ENCODE peak calls at places on chromosomes 12 and 14, in four cellular contexts. M is upper lobe of left lung, W is HepG2, C is stomach. T is an unnamed sample.

GRCh38 chr12:115570271-115570777 is 707.2 kb downstream of the MED13L start:
- DNase-seq in M (no peak), W (no peak), C (no peak), T (no peak)

GRCh38 chr14:65336191-65336591 is 76.3 kb upstream of the FUT8 start:
- DNase-seq in M (peak; percentile 50), W (no peak), C (no peak), T (no peak)

GRCh38 chr12:3128498-3129293 is 51.5 kb downstream of the TSPAN9 start:
- DNase-seq in C (no peak), W (no peak), M (no peak), T (no peak)

GRCh38 chr14:23052182-23052623 is 5.1 kb downstream of the CDH24 start:
- DNase-seq in W (peak; percentile 65), M (no peak), C (peak; percentile 68), T (no peak)

GRCh38 chr12:18261273-18261672 is at the start of gene PIK3C2G:
- DNase-seq in C (peak; percentile 37), W (no peak), M (no peak), T (no peak)

GRCh38 chr12:60489071-60489470 is 893.2 kb downstream of the SLC16A7 start:
- DNase-seq in C (no peak), W (no peak), M (no peak), T (no peak)

GRCh38 chr12:65168606-65169310 is 625 bp upstream of the LEMD3 start:
- DNase-seq in W (no peak), M (no peak), C (no peak), T (no peak)

GRCh38 chr12:95637471-95638155 is 86.3 kb upstream of the USP44 start:
- DNase-seq in W (no peak), C (no peak), M (no peak), T (no peak)

GRCh38 chr12:39441963-39442894 is 691 bp downstream of the KIF21A start:
- DNase-seq in W (peak; percentile 39), C (peak; percentile 34), M (peak; percentile 38), T (no peak)

GRCh38 chr12:112738531-112738930 is 53.0 kb upstream of the RPH3A start:
- DNase-seq in C (no peak), M (no peak), W (no peak), T (no peak)

GRCh38 chr12:103728323-103728722 is 112.7 kb downstream of the NT5DC3 start:
- DNase-seq in M (no peak), W (no peak), C (no peak), T (no peak)

GRCh38 chr12:6539276-6540134 is 5.2 kb downstream of the GAPDH start:
- DNase-seq in M (no peak), W (no peak), C (no peak), T (no peak)

GRCh38 chr12:48682927-48683326 is 889 bp upstream of the KANSL2 start:
- DNase-seq in C (no peak), M (no peak), W (no peak), T (no peak)

GRCh38 chr14:94412671-94413638 is 24.6 kb upstream of the SERPINA1 start:
- DNase-seq in C (peak; percentile 49), M (peak; percentile 57), W (peak; percentile 70), T (no peak)

GRCh38 chr14:49966304-49966809 is 73.5 kb downstream of the ARF6 start:
- DNase-seq in M (peak; percentile 56), C (peak; percentile 65), W (peak; percentile 84), T (no peak)

GRCh38 chr14:103347091-103347815 is 13.2 kb downstream of the EIF5 start:
- DNase-seq in M (no peak), W (peak; percentile 57), C (no peak), T (no peak)

GRCh38 chr14:103349982-103350381 is 15.9 kb downstream of the EIF5 start:
- DNase-seq in C (no peak), W (no peak), M (no peak), T (no peak)

GRCh38 chr14:103346286-103346685 is 12.2 kb downstream of the EIF5 start:
- DNase-seq in M (no peak), W (no peak), C (no peak), T (no peak)

GRCh38 chr14:103343905-103344797 is 10.1 kb downstream of the EIF5 start:
- DNase-seq in C (no peak), W (no peak), M (no peak), T (no peak)

DNA sequence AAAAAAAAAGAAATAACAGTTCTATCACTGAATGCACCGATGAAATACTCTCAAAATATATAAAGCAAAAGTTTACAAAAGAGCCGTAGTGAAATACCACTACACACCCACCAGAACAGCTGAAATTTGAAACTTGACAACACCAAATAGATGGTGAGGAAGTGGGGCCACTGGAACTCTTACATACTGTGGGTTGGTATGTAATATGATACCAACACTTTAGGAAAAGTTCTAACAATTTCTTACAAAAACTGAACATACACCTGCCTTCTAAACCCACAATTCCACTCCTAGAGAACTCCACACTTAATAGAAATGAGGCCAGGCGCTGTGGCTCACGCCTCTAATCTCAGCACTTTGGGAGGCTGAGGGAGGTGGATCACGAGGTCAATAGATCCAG is 14.1 kb downstream of the EIF5 start:
- DNase-seq in M (no peak), C (no peak), W (no peak), T (no peak)
- TF ChIP-seq EP300 in M (no peak), C (no peak), W (no peak), T (no peak)

GRCh38 chr12:53048033-53048779 is 1.7 kb upstream of the TNS2 start:
- DNase-seq in W (peak; percentile 68), M (peak; percentile 81), C (peak; percentile 76), T (no peak)
- TF ChIP-seq POLR2AphosphoS5 in W (no peak), M (no peak), C (no peak), T (peak; percentile 16)

GRCh38 chr14:24299255-24300191 is at the start of the genes DHRS1 and NOP9:
- DNase-seq in M (peak; percentile 93), W (peak; percentile 93), C (peak; percentile 96), T (peak; percentile 98)
- TF ChIP-seq EP300 in M (no peak), W (peak; percentile 63), C (peak; percentile 6), T (no peak)

GRCh38 chr14:55241673-55242072 is 29.5 kb upstream of the FBXO34 start:
- DNase-seq in M (no peak), C (no peak), W (no peak), T (no peak)
- TF ChIP-seq POLR2AphosphoS5 in M (no peak), C (no peak), W (no peak), T (peak; percentile 34)

DNA sequence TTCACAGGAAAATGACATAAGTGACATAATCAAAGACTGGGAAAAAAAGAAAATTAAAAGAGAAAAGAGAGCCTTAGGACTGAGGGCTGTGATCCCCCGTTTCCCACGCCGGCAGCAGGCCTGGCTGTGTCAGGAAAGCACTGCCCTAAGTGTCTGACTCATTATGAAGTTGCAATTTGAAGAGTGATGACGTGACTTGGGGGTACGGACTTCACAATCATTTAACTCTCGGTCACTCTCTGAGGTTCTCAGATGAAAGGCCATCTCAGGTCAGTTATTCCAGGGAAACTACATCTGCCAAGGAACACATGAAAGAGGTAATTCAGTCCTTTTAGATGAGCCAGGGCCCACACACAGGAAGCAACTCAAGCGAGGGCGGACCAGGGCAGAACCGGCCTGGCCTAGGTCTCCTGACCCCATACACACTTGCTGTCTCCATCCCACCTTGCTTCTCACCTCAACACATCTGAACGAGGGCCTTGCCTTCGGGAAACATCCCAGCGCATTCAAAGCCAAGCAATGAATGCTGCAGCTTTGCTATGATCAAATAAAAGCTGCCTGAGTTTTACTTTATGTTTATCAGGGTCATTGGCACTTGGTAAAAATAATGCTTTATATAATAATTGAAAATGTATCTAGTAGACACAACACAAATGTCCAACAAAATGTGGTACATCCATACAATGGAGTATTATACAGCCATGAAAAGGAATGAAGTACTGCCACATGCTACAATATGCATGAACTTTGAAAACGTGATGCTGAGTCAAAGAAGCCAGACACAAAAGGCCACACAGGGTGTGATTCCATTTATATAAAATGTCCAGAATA is 2.7 kb downstream of the SSH1 start:
- DNase-seq in M (peak; percentile 81), C (no peak), W (no peak), T (no peak)
- TF ChIP-seq EP300 in M (no peak), C (peak; percentile 42), W (no peak), T (no peak)

DNA sequence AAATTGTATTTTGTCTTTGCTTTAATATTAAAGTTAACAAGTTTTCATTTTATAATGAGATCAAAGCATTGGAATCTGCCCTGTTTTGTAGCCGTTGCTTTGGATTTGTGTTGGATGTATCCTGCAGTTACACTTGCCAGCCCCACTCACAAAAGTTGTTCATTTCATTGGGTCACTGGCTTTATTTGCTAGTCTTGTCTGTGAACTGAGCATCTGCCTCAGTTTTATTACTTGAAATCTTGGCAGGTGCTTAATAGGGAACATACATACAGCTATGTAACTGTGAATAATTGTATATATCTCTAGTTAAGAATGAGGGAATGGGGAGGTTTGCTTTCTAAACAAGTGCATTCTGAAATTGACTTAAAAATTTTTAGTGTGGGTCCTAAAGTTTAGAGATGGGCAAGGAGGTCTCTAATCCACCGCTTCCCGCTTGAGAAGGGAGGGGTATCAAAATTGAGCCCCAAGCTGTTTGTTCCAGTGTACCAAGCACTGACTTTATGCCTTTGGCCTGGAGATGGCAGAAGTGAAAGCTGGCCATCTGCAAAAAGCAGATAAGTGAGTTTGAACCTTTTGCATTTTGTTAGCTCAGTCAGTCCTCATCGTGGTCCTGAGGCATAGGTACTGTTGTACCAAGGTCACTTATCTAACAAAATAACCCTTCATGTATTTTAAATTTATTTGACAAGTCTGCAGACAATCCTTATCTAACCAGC is 9.3 kb downstream of the EIF5 start:
- DNase-seq in C (no peak), M (no peak), W (no peak), T (no peak)
- TF ChIP-seq POLR2AphosphoS5 in C (no peak), M (no peak), W (peak; percentile 37), T (no peak)

DNA sequence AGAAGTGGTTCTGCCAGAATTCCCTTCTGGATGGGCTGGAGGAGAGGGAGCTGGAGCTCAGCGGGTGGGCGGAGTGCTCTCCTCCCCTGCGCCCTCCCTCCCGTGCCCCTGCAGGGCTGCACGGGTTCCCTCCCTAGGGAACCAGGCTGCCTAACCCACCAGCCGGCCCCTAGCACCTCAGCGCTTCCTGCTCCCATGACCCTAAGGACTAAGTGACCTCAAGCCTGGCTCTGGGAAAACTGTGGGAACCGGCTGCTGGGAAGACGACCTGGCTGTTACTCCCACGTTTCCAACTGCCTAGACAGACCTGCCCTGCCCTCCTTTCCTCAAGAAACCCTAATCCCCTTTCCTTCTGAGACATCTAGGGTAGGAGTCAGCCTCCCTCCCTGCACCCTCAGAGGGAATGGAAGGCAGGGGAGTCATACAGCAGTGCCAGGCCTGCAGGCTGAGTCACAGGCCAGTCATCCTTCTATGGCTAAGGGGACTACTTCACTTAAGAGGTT is 31.5 kb downstream of the SLC6A12 start:
- DNase-seq in C (no peak), W (no peak), M (no peak), T (no peak)
- TF ChIP-seq EP300 in C (no peak), W (no peak), M (no peak), T (no peak)

GRCh38 chr12:8696402-8697100 is 1.2 kb upstream of the RIMKLB start:
- DNase-seq in C (no peak), W (no peak), M (no peak), T (no peak)

GRCh38 chr12:8698132-8698829 is 490 bp downstream of the RIMKLB start:
- DNase-seq in W (no peak), C (peak; percentile 62), M (peak; percentile 79), T (no peak)

GRCh38 chr12:8697476-8698131 is at the start of gene RIMKLB:
- DNase-seq in W (no peak), C (peak; percentile 79), M (peak; percentile 87), T (peak; percentile 94)

GRCh38 chr12:8698830-8699330 is 1.1 kb downstream of the RIMKLB start:
- DNase-seq in W (no peak), C (no peak), M (no peak), T (no peak)

DNA sequence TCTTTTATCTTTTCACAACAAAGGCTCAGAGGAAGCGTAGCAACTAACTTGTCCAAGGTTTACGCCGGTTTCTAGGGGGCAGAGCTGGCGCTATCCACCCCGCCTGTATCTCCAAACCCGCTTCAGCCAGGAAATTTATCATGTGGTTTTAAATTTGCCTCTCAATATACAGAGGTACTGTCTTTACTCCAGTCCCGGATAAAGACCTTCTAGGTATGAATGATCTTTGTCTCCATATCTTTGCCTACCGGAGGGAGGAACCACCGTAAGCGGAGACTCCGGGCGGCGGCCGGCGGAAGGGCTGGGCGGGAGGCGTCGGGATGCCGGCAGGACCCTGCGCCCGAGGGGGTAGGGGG is 693 bp upstream of the RIMKLB start:
- DNase-seq in C (no peak), M (no peak), W (no peak), T (no peak)
- TF ChIP-seq POLR2AphosphoS5 in C (no peak), M (no peak), W (no peak), T (no peak)